ENCODE peak calls at places on chromosomes 3 and 15, in seven cellular contexts. One of them, this sample, is unnamed.

GRCh38 chr3:156674911-156675743 is 737 bp downstream of the TIPARP start:
- DNase-seq in HCT116: no peak
- DNase-seq in PC-3: peak; percentile 34
- DNase-seq in GM23338: peak; percentile 82
- DNase-seq in MM.1S: peak; percentile 67
- DNase-seq in neural progenitor cell: peak; percentile 84
- DNase-seq in hepatocyte: peak; percentile 80
- DNase-seq in this sample: peak; percentile 66

GRCh38 chr3:73608805-73609641 is 15.7 kb downstream of the PDZRN3 start:
- DNase-seq in HCT116: no peak
- DNase-seq in PC-3: no peak
- DNase-seq in GM23338: no peak
- DNase-seq in MM.1S: no peak
- DNase-seq in neural progenitor cell: no peak
- DNase-seq in hepatocyte: no peak
- DNase-seq in this sample: no peak

GRCh38 chr15:29331669-29332068 is 62.0 kb upstream of the NSMCE3 start:
- DNase-seq in HCT116: no peak
- DNase-seq in PC-3: no peak
- DNase-seq in GM23338: no peak
- DNase-seq in MM.1S: peak; percentile 53
- DNase-seq in neural progenitor cell: no peak
- DNase-seq in hepatocyte: no peak
- DNase-seq in this sample: no peak

GRCh38 chr15:62711691-62712454 is 330.7 kb upstream of the TPM1 start:
- DNase-seq in HCT116: no peak
- DNase-seq in PC-3: peak; percentile 49
- DNase-seq in GM23338: no peak
- DNase-seq in MM.1S: no peak
- DNase-seq in neural progenitor cell: no peak
- DNase-seq in hepatocyte: no peak
- DNase-seq in this sample: no peak

GRCh38 chr3:108136888-108137814 is 46.3 kb upstream of the CD47 start:
- DNase-seq in HCT116: no peak
- DNase-seq in PC-3: no peak
- DNase-seq in GM23338: peak; percentile 23
- DNase-seq in MM.1S: no peak
- DNase-seq in neural progenitor cell: no peak
- DNase-seq in hepatocyte: no peak
- DNase-seq in this sample: no peak

GRCh38 chr3:193819117-193819978 is 226.3 kb downstream of the OPA1 start:
- DNase-seq in HCT116: no peak
- DNase-seq in PC-3: no peak
- DNase-seq in GM23338: peak; percentile 42
- DNase-seq in MM.1S: no peak
- DNase-seq in neural progenitor cell: no peak
- DNase-seq in hepatocyte: no peak
- DNase-seq in this sample: no peak

GRCh38 chr3:37249717-37250116 is 75.3 kb upstream of the LRRFIP2 start:
- DNase-seq in HCT116: no peak
- DNase-seq in PC-3: peak; percentile 49
- DNase-seq in GM23338: no peak
- DNase-seq in MM.1S: no peak
- DNase-seq in neural progenitor cell: no peak
- DNase-seq in hepatocyte: no peak
- DNase-seq in this sample: no peak

GRCh38 chr3:163622384-163622783 is 1455.9 kb downstream of the SI start:
- DNase-seq in HCT116: peak; percentile 0
- DNase-seq in PC-3: peak; percentile 63
- DNase-seq in GM23338: peak; percentile 81
- DNase-seq in MM.1S: no peak
- DNase-seq in neural progenitor cell: peak; percentile 81
- DNase-seq in hepatocyte: peak; percentile 27
- DNase-seq in this sample: no peak

GRCh38 chr15:59966262-59966661 is 37.8 kb upstream of the FOXB1 start:
- DNase-seq in HCT116: no peak
- DNase-seq in PC-3: no peak
- DNase-seq in GM23338: no peak
- DNase-seq in MM.1S: no peak
- DNase-seq in neural progenitor cell: no peak
- DNase-seq in hepatocyte: no peak
- DNase-seq in this sample: no peak

GRCh38 chr3:128287161-128287560 is 133.9 kb downstream of the EEFSEC start:
- DNase-seq in HCT116: no peak
- DNase-seq in PC-3: no peak
- DNase-seq in GM23338: peak; percentile 29
- DNase-seq in MM.1S: no peak
- DNase-seq in neural progenitor cell: no peak
- DNase-seq in hepatocyte: no peak
- DNase-seq in this sample: no peak

GRCh38 chr15:42788725-42789124 is 51.8 kb upstream of the CDAN1 start:
- DNase-seq in HCT116: no peak
- DNase-seq in PC-3: no peak
- DNase-seq in GM23338: no peak
- DNase-seq in MM.1S: no peak
- DNase-seq in neural progenitor cell: no peak
- DNase-seq in hepatocyte: no peak
- DNase-seq in this sample: no peak

DNA sequence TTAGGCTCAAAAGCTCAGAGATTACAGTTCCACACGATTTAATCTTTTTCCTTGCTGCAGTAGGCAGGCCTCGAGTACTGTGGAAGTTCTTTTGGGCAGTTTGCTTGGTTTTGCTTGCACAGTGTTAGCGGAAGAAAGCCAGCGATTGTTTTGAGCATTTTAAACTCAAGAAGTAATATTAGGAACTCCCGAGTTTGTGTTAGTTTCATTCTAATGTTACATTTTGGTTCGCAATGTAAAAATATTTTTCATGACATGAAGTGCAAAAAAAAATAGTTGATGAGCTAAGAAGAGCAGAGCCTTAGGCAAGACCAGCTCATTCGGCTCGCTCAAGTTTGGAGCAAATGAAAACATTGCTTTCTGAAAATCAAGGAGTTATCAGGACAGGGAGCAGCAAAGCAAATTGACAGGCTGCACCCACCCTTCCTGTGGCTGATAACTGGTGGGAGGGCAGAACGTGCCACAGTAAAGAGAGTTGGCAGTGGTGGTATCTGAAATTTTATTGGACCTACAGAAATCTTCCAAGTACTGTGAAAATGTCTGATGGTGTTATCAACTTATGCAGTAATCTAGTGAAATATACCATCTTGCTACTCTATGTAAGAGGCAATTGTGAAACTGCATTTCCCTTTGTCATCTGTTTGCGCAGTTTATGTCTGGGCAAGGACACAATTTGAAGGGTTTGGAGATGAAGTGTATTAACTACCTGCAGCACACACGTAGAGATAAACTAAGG is 1.4 kb downstream of the PLCL2 start:
- DNase-seq in HCT116: no peak
- DNase-seq in PC-3: peak; percentile 29
- DNase-seq in GM23338: no peak
- DNase-seq in MM.1S: peak; percentile 34
- DNase-seq in neural progenitor cell: no peak
- DNase-seq in hepatocyte: no peak
- DNase-seq in this sample: no peak
- TF ChIP-seq EZH2phosphoT487 in HCT116: no peak
- TF ChIP-seq EZH2phosphoT487 in PC-3: no peak
- TF ChIP-seq EZH2phosphoT487 in GM23338: no peak
- TF ChIP-seq EZH2phosphoT487 in MM.1S: no peak
- TF ChIP-seq EZH2phosphoT487 in neural progenitor cell: no peak
- TF ChIP-seq EZH2phosphoT487 in hepatocyte: no peak
- TF ChIP-seq EZH2phosphoT487 in this sample: no peak

GRCh38 chr3:133942761-133943535 is 47.3 kb upstream of the RAB6B start:
- DNase-seq in HCT116: no peak
- DNase-seq in PC-3: no peak
- DNase-seq in GM23338: no peak
- DNase-seq in MM.1S: no peak
- DNase-seq in neural progenitor cell: no peak
- DNase-seq in hepatocyte: no peak
- DNase-seq in this sample: no peak
- H3K4me1 ChIP-seq in HCT116: peaks cover 29% of the 10 kb centered on the region
- H3K4me1 ChIP-seq in PC-3: peaks cover 32% of the 10 kb centered on the region
- H3K4me1 ChIP-seq in GM23338: no peaks in the 10 kb centered on the region
- H3K4me1 ChIP-seq in MM.1S: peaks cover 12% of the 10 kb centered on the region
- H3K4me1 ChIP-seq in neural progenitor cell: no peaks in the 10 kb centered on the region
- H3K4me1 ChIP-seq in hepatocyte: peaks cover 33% of the 10 kb centered on the region
- H3K4me1 ChIP-seq in this sample: no peaks in the 10 kb centered on the region

DNA sequence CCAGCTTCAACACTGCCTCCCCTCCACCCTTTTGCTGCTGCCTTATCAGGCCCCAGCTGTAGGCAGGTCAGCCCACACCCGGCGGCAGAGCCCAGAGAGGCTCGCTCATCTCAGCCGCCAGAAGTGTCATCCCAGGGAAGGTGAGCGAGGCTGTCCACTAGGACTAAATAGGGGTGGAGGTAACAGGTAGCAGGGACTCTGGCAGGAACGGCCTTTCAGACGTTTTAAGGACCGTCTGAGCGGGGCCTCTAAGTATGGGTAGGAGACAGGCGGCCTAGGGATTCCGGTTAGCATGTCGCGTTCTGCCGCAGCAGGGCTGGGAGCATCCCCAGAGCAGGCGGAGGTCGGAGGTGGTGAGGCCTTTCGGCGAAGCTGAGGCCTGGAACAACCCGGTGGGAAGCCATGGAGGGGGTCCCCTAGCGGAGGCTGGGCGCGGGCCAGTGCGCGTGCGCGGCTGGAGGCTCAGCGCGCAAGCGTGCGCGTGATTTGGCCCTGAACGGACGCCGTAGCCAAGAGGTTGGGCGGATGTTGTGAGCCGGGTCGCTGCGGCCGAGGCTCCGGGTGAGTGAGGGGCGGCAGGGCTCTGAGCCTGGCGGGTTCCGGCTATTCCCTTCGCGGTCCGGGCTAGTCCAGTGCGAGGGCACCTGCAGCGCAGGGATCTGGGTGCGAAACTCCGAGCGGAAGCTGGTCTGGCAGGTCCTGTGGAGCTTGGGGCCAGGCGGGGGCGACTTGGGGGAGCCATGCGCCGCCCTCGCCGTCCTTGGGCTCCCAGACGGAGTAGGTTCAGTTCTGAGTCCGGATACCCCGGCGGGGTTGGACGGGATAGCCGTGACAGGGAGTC is at the start of the genes MST1 and RNF123:
- DNase-seq in HCT116: peak; percentile 81
- DNase-seq in PC-3: peak; percentile 90
- DNase-seq in GM23338: peak; percentile 97
- DNase-seq in MM.1S: peak; percentile 91
- DNase-seq in neural progenitor cell: peak; percentile 97
- DNase-seq in hepatocyte: peak; percentile 95
- DNase-seq in this sample: peak; percentile 95
- TF ChIP-seq CTCF in HCT116: peak; percentile 37
- TF ChIP-seq CTCF in PC-3: peak; percentile 41
- TF ChIP-seq CTCF in GM23338: peak; percentile 42
- TF ChIP-seq CTCF in MM.1S: peak; percentile 26
- TF ChIP-seq CTCF in neural progenitor cell: peak; percentile 34
- TF ChIP-seq CTCF in hepatocyte: peak; percentile 18
- TF ChIP-seq CTCF in this sample: peak; percentile 60

DNA sequence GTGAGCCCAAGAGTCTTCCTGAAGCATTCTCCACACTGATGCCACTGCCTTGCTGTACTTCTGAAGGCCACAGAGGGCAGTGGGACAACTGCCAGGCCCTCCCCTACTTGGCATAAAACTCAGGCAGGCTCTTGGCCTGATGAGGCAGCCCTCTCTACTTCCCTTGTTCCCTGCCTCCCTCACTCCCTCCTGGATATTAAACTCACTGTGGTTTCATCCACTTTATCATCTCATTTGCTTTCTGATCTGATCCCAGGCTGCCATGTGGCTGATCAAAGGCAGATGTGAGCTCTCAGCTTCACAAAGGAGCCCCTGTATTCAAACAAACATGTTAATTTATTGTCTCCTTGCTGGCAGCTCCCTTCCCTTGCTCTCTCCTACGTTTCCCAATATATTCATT is 533.5 kb downstream of the IGSF11 start:
- DNase-seq in HCT116: peak; percentile 21
- DNase-seq in PC-3: peak; percentile 27
- DNase-seq in GM23338: peak; percentile 69
- DNase-seq in MM.1S: no peak
- DNase-seq in neural progenitor cell: peak; percentile 45
- DNase-seq in hepatocyte: peak; percentile 43
- DNase-seq in this sample: no peak
- TF ChIP-seq EZH2phosphoT487 in HCT116: no peak
- TF ChIP-seq EZH2phosphoT487 in PC-3: no peak
- TF ChIP-seq EZH2phosphoT487 in GM23338: no peak
- TF ChIP-seq EZH2phosphoT487 in MM.1S: no peak
- TF ChIP-seq EZH2phosphoT487 in neural progenitor cell: no peak
- TF ChIP-seq EZH2phosphoT487 in hepatocyte: no peak
- TF ChIP-seq EZH2phosphoT487 in this sample: no peak

DNA sequence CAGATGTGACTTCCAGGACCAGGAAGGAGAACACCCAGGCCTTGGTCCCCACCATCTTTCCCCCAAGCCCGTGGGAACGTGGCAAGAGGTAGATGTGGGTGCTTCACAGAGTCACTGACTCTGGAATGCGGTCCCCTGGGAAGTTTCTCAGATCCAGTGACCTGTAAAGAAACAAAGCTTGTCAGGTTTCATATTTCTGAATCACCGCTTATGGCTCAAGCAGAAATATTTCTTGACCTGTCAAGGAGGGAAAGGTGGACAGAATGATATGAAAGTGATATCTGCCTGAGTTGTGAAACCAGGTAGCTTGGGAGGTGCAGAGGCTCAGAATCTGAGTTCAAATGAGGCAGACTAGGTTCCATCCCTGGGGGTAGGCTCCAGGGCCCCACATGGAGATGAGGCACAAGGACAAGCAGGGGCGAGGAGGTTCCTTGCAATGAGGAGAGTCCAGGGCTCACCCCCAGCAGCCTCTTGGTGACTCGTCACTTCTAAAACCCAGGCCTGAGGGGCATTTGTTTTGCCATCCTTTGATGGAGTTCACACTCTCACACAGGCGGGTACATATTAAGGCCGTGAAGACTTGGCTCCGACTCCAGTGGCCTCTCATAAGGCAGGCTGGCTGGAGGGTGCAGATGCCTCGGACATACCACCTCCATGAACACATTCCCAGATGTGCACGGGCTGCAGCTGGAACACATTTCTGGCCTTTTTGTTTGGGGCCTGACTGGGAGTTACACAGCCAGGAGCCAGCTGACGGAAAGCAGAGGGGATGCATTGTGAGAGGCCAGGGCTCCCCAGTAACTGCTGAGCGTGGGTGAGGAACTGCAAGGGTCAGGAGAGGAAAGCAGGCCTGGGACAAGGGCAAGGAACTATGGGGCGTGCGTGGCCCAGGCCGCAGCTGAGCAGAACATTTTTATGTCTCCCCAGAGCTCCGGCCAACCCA is 1.3 kb downstream of the CILP start:
- DNase-seq in HCT116: no peak
- DNase-seq in PC-3: no peak
- DNase-seq in GM23338: no peak
- DNase-seq in MM.1S: no peak
- DNase-seq in neural progenitor cell: peak; percentile 4
- DNase-seq in hepatocyte: no peak
- DNase-seq in this sample: no peak
- H3K4me1 ChIP-seq in HCT116: peaks cover 2% of the 10 kb centered on the region
- H3K4me1 ChIP-seq in PC-3: no peaks in the 10 kb centered on the region
- H3K4me1 ChIP-seq in GM23338: no peaks in the 10 kb centered on the region
- H3K4me1 ChIP-seq in MM.1S: no peaks in the 10 kb centered on the region
- H3K4me1 ChIP-seq in neural progenitor cell: peaks cover 34% of the 10 kb centered on the region
- H3K4me1 ChIP-seq in hepatocyte: peaks cover 33% of the 10 kb centered on the region
- H3K4me1 ChIP-seq in this sample: no peaks in the 10 kb centered on the region

DNA sequence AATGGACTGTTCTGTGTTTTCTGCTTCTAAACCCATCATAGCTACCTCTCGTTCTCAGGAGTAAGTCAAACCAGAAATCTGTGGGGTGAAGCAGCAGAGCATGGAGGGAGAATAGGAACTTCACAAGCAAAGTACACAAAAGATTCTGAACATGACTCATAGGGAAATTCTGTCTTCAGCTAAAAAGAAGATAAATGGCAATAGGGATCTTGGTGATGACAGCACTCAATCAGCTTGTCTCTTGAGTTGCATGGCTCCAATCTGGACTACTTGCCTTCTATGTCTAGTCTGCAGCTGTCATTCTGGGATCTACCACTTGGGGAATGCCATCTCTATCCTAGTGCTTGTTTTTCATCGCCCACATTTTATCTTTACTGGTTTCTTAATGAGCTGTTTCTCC is 13.5 kb upstream of the GRAMD1C start:
- DNase-seq in HCT116: no peak
- DNase-seq in PC-3: peak; percentile 44
- DNase-seq in GM23338: peak; percentile 47
- DNase-seq in MM.1S: no peak
- DNase-seq in neural progenitor cell: no peak
- DNase-seq in hepatocyte: peak; percentile 16
- DNase-seq in this sample: peak; percentile 11
- TF ChIP-seq CTCF in HCT116: peak; percentile 47
- TF ChIP-seq CTCF in PC-3: peak; percentile 29
- TF ChIP-seq CTCF in GM23338: peak; percentile 11
- TF ChIP-seq CTCF in MM.1S: peak; percentile 28
- TF ChIP-seq CTCF in neural progenitor cell: peak; percentile 32
- TF ChIP-seq CTCF in hepatocyte: no peak
- TF ChIP-seq CTCF in this sample: peak; percentile 38